ENCODE peak calls at places on chromosomes 1 and 21, in six cellular contexts. D is nucleus accumbens; N is NCI-H1105 treated with DMSO at 0.1 percent for 48 hours; S is activated gamma-delta T cell treated with anti-CD3 and anti-CD28 coated beads, Interleukin-2, amount 50 U/mL, for 16 hours; L is GM12891; O is stimulated activated CD8-positive, alpha-beta memory T cell treated with anti-CD3 and anti-CD28 coated beads, Interleukin-15, amount 100 ng/mL, for 4 hours. C is an unnamed sample.

GRCh38 chr1:15685820-15686219 is 1.7 kb downstream of the PLEKHM2 start:
- DNase-seq in O (no peak), S (no peak), D (no peak), N (no peak), L (no peak), C (no peak)

GRCh38 chr1:67126111-67126746 is 8.5 kb downstream of the C1orf141 start:
- DNase-seq in N (no peak), L (no peak), S (no peak), O (no peak), D (no peak), C (no peak)

GRCh38 chr1:180080439-180080838 is 74.2 kb upstream of the QSOX1 start:
- DNase-seq in L (no peak), O (no peak), S (no peak), D (no peak), N (no peak), C (peak)

GRCh38 chr1:69492286-69492685 is 75.4 kb upstream of the LRRC7 start:
- DNase-seq in L (no peak), S (no peak), N (no peak), O (no peak), D (no peak), C (no peak)

GRCh38 chr21:43573921-43574320 is 85.4 kb downstream of the HSF2BP start:
- DNase-seq in N (no peak), L (no peak), D (no peak), O (no peak), S (no peak), C (no peak)

GRCh38 chr1:6464514-6464836 is 1.5 kb downstream of the TNFRSF25 start:
- DNase-seq in O (no peak), D (no peak), N (peak), L (no peak), S (no peak), C (no peak)

GRCh38 chr1:215569987-215570824 is 3.1 kb downstream of the KCTD3 start:
- DNase-seq in S (no peak), O (no peak), N (no peak), D (no peak), L (no peak), C (no peak)

GRCh38 chr1:75136921-75137641 is 2.9 kb downstream of the LHX8 start:
- DNase-seq in S (no peak), N (no peak), O (no peak), L (no peak), D (no peak), C (no peak)

GRCh38 chr1:31586376-31587327 is 10.3 kb downstream of the TINAGL1 start:
- DNase-seq in S (no peak), N (no peak), L (no peak), D (no peak), O (no peak), C (no peak)